ENCODE peak calls at places on chromosomes 12 and 14, in five cellular contexts. A, C, N, D and R are unnamed samples.

GRCh38 chr12:30652034-30652696 is 43.5 kb downstream of the IPO8 start:
- DNase-seq in A (no peak), D (no peak), C (no peak), N (no peak), R (no peak)

GRCh38 chr12:92506460-92506859 is 196.3 kb upstream of the PLEKHG7 start:
- DNase-seq in C (no peak), N (no peak), D (no peak), A (no peak), R (no peak)

GRCh38 chr14:24254630-24255392 is 8.2 kb downstream of the TGM1 start:
- DNase-seq in D (no peak), C (no peak), A (peak; percentile 7), N (no peak), R (no peak)

GRCh38 chr12:45540661-45541341 is 188.7 kb upstream of the ARID2 start:
- DNase-seq in A (no peak), N (no peak), D (no peak), C (no peak), R (no peak)

GRCh38 chr12:11693626-11694025 is 44.2 kb downstream of the ETV6 start:
- DNase-seq in A (no peak), N (no peak), C (no peak), D (no peak), R (no peak)

GRCh38 chr12:118126119-118126757 is 9.7 kb upstream of the PEBP1 start:
- DNase-seq in D (no peak), N (no peak), A (peak; percentile 69), C (peak; percentile 79), R (no peak)

GRCh38 chr12:120677765-120678473 is 9.0 kb upstream of the MLEC start:
- DNase-seq in C (no peak), D (no peak), A (peak; percentile 47), N (no peak), R (no peak)

GRCh38 chr12:9787340-9787737 is 26.6 kb upstream of the CD69 start:
- DNase-seq in C (no peak), A (no peak), D (no peak), N (no peak), R (no peak)

GRCh38 chr14:23877111-23877510 is 76.5 kb upstream of the DHRS4 start:
- DNase-seq in N (no peak), A (no peak), C (no peak), D (no peak), R (no peak)

GRCh38 chr14:33634631-33635030 is 316.2 kb downstream of the EGLN3 start:
- DNase-seq in A (no peak), C (no peak), N (no peak), D (no peak), R (no peak)

GRCh38 chr14:22505751-22506710 is 83.0 kb downstream of the DAD1 start:
- DNase-seq in D (no peak), A (no peak), C (no peak), N (no peak), R (no peak)

GRCh38 chr12:65540140-65540539 is 261.7 kb downstream of the MSRB3 start:
- DNase-seq in N (no peak), D (no peak), C (no peak), A (no peak), R (no peak)

GRCh38 chr14:91732439-91732838 is 553 bp upstream of the CATSPERB start:
- DNase-seq in A (no peak), C (no peak), D (no peak), N (no peak), R (no peak)

GRCh38 chr14:30998100-30998706 is 27.2 kb upstream of the AP4S1 start:
- DNase-seq in C (no peak), D (no peak), N (no peak), A (no peak), R (no peak)

GRCh38 chr12:12744556-12745305 is 27.6 kb downstream of the CDKN1B start:
- DNase-seq in D (no peak), C (no peak), N (no peak), A (no peak), R (no peak)

GRCh38 chr14:22648506-22648905 is 4.4 kb upstream of the OR6J1 start:
- DNase-seq in D (no peak), N (no peak), C (no peak), A (no peak), R (no peak)

GRCh38 chr12:47881041-47881440 is 23.8 kb downstream of the VDR start:
- DNase-seq in C (no peak), A (no peak), D (no peak), N (no peak), R (no peak)

GRCh38 chr12:58920102-58920955 is at the start of gene LRIG3:
- DNase-seq in D (peak; percentile 59), N (peak; percentile 93), A (peak; percentile 90), C (peak; percentile 93), R (peak; percentile 75)

GRCh38 chr12:56839489-56840442 is 76.6 kb downstream of the HSD17B6 start:
- DNase-seq in N (no peak), C (peak; percentile 53), A (peak; percentile 22), D (peak; percentile 48), R (no peak)

GRCh38 chr12:52231305-52232232 is 1.5 kb upstream of the KRT7 start:
- DNase-seq in D (no peak), N (no peak), C (no peak), A (no peak), R (no peak)

GRCh38 chr12:104605685-104606084 is 148.9 kb downstream of the CHST11 start:
- DNase-seq in N (peak; percentile 86), A (peak; percentile 59), D (no peak), C (peak; percentile 30), R (peak; percentile 43)
- H3K27ac ChIP-seq in N (peak overlapping the region; percentile 72), A (peak overlapping the region; percentile 79), D (peak overlapping the region; percentile 70), C (no peak overlapping the region), R (peak overlapping the region; percentile 44)

GRCh38 chr12:131917711-131918306 is 11.3 kb upstream of the PUS1 start:
- DNase-seq in N (no peak), C (no peak), A (no peak), D (no peak), R (no peak)

GRCh38 chr12:131915000-131915689 is 13.9 kb upstream of the PUS1 start:
- DNase-seq in D (no peak), N (no peak), C (no peak), A (no peak), R (no peak)

GRCh38 chr12:131917139-131917710 is 11.9 kb upstream of the PUS1 start:
- DNase-seq in A (no peak), D (no peak), C (no peak), N (no peak), R (no peak)

GRCh38 chr12:131915774-131916173 is 13.3 kb upstream of the PUS1 start:
- DNase-seq in C (no peak), N (no peak), A (no peak), D (no peak), R (no peak)

GRCh38 chr12:131916306-131917138 is 12.6 kb upstream of the PUS1 start:
- DNase-seq in C (no peak), D (no peak), N (no peak), A (no peak), R (no peak)
- TF ChIP-seq CTCF in C (no peak), D (no peak), N (no peak), A (no peak), R (no peak)

GRCh38 chr12:133156125-133156690 is 25.1 kb upstream of the ZNF268 start:
- DNase-seq in N (no peak), A (no peak), C (no peak), D (no peak), R (no peak)
- H3K9me3 ChIP-seq in N (peaks cover 54% of the 10 kb centered on the region), A (peaks cover 100% of the 10 kb centered on the region), C (peaks cover 4% of the 10 kb centered on the region), D (peaks cover 20% of the 10 kb centered on the region), R (peaks cover 37% of the 10 kb centered on the region)

GRCh38 chr14:69263364-69263763 is 3.4 kb downstream of the GALNT16 start:
- DNase-seq in D (no peak), C (no peak), N (peak; percentile 92), A (peak; percentile 62), R (peak; percentile 55)

GRCh38 chr14:69263771-69264170 is 3.8 kb downstream of the GALNT16 start:
- DNase-seq in D (no peak), N (no peak), C (no peak), A (peak; percentile 46), R (no peak)

GRCh38 chr14:69260979-69261605 is 1.1 kb downstream of the GALNT16 start:
- DNase-seq in A (peak; percentile 50), C (peak; percentile 29), N (no peak), D (no peak), R (no peak)

GRCh38 chr14:69261761-69262331 is 1.9 kb downstream of the GALNT16 start:
- DNase-seq in N (peak; percentile 66), A (peak; percentile 61), D (no peak), C (peak; percentile 33), R (no peak)

GRCh38 chr14:69262516-69262915 is 2.6 kb downstream of the GALNT16 start:
- DNase-seq in A (no peak), C (no peak), D (no peak), N (no peak), R (no peak)
- H3K27ac ChIP-seq in A (peak overlapping the region; percentile 91), C (no peak overlapping the region), D (no peak overlapping the region), N (peak overlapping the region; percentile 80), R (no peak overlapping the region)

DNA sequence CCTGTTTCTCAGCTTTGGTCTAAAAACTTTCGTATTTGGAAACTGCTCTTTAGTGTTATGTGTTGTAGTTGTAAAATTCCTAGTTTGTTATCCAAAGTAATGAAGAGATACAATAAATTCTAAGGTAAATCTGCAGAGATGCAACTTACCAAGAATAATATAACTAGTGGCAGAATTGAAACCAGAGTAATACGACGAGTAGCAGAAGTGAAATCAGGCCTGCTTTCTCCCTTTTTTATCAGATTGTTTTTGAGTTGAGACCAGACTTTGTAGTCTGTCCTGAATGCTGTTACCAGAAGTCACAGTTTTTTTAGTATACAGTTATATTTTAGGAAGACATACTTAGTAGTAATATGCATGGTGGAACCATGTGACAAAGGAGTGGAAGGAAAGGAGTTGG is 12.5 kb downstream of the PAPOLA start:
- DNase-seq in D (no peak), N (no peak), C (no peak), A (no peak), R (no peak)
- TF ChIP-seq CTCF in D (no peak), N (no peak), C (no peak), A (no peak), R (no peak)

DNA sequence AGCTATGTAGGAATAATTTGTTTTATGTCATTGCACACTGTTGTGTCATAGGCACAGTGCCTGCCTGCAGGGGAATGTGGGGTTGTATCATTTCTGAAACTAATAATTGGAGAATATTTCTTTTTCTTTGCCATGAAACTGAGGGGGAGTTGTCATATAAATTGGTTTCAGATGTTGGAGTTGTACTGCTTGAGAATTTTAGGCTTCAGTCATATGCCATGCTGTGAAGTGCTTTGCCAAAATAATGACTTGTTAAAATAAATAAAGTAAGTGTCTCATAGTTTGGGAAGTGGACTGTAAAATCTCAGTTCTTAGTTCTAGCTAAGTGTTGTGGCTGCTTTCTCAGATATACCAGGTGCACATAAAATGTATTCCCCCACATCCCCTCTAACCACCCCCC is 116.8 kb downstream of the DAAM1 start:
- DNase-seq in D (no peak), N (no peak), C (no peak), A (no peak), R (no peak)
- H3K9me3 ChIP-seq in D (no peaks in the 10 kb centered on the region), N (no peaks in the 10 kb centered on the region), C (no peaks in the 10 kb centered on the region), A (no peaks in the 10 kb centered on the region), R (no peaks in the 10 kb centered on the region)